ENCODE peak calls at places on chromosome 17, in seven cellular contexts. A, L, C, Y, K, P and F are unnamed samples.

GRCh38 chr17:17073627-17074521 is 31.6 kb downstream of the MPRIP start:
- DNase-seq in A (peak; percentile 38), L (no peak), C (no peak), Y (peak; percentile 15), K (no peak), P (no peak), F (no peak)

GRCh38 chr17:72590882-72591499 is 470.2 kb downstream of the SOX9 start:
- DNase-seq in A (no peak), L (peak; percentile 49), C (peak; percentile 57), Y (no peak), K (peak; percentile 36), P (no peak), F (no peak)

GRCh38 chr17:77409282-77410161 is 268.8 kb downstream of the SEC14L1 start:
- DNase-seq in A (peak; percentile 77), L (no peak), C (no peak), Y (peak; percentile 58), K (no peak), P (no peak), F (no peak)

GRCh38 chr17:59572301-59572924 is 7.0 kb downstream of the DHX40 start:
- DNase-seq in A (no peak), L (no peak), C (no peak), Y (peak; percentile 35), K (no peak), P (no peak), F (no peak)

GRCh38 chr17:34169501-34169900 is 85.6 kb upstream of the CCL2 start:
- DNase-seq in A (no peak), L (no peak), C (no peak), Y (no peak), K (no peak), P (no peak), F (no peak)

GRCh38 chr17:751269-752001 is 629 bp downstream of the GEMIN4 start:
- DNase-seq in A (peak; percentile 69), L (peak; percentile 62), C (peak; percentile 14), Y (peak; percentile 45), K (no peak), P (peak; percentile 41), F (no peak)

GRCh38 chr17:74742153-74742515 is 5.1 kb downstream of the RAB37 start:
- DNase-seq in A (no peak), L (no peak), C (peak; percentile 52), Y (peak; percentile 31), K (peak; percentile 78), P (peak; percentile 27), F (no peak)

GRCh38 chr17:40922239-40922638 is 15.2 kb downstream of the KRT23 start:
- DNase-seq in A (no peak), L (peak; percentile 80), C (peak; percentile 67), Y (peak; percentile 88), K (peak; percentile 69), P (peak; percentile 80), F (no peak)

GRCh38 chr17:17711708-17712141 is 30.5 kb downstream of the RAI1 start:
- DNase-seq in A (no peak), L (no peak), C (no peak), Y (no peak), K (no peak), P (peak; percentile 81), F (peak; percentile 78)

GRCh38 chr17:41775394-41776226 is 10.9 kb downstream of the JUP start:
- DNase-seq in A (peak; percentile 83), L (peak; percentile 81), C (no peak), Y (no peak), K (no peak), P (no peak), F (no peak)

GRCh38 chr17:12789976-12790805 is 893 bp downstream of the ARHGAP44 start:
- DNase-seq in A (no peak), L (no peak), C (no peak), Y (no peak), K (no peak), P (peak; percentile 52), F (no peak)

GRCh38 chr17:44069974-44070454 is 521 bp upstream of the G6PC3 start:
- DNase-seq in A (no peak), L (peak; percentile 67), C (no peak), Y (no peak), K (peak; percentile 53), P (no peak), F (peak; percentile 42)

GRCh38 chr17:19727466-19728113 is 11.2 kb upstream of the SLC47A2 start:
- DNase-seq in A (peak; percentile 79), L (peak; percentile 74), C (no peak), Y (peak; percentile 68), K (peak; percentile 54), P (peak; percentile 74), F (no peak)

GRCh38 chr17:1643293-1643998 is 2.1 kb downstream of the SCARF1 start:
- DNase-seq in A (peak; percentile 67), L (peak; percentile 49), C (peak; percentile 68), Y (no peak), K (peak; percentile 72), P (peak; percentile 92), F (peak; percentile 91)

GRCh38 chr17:40901981-40902862 is 17.2 kb upstream of the KRT20 start:
- DNase-seq in A (no peak), L (peak; percentile 95), C (peak; percentile 95), Y (peak; percentile 71), K (peak; percentile 97), P (peak; percentile 84), F (peak; percentile 84)

GRCh38 chr17:42536048-42536371 is at the start of gene NAGLU:
- DNase-seq in A (peak; percentile 99), L (peak; percentile 91), C (peak; percentile 73), Y (peak; percentile 79), K (peak; percentile 66), P (peak; percentile 96), F (peak; percentile 93)

GRCh38 chr17:78605429-78605828 is 28.2 kb upstream of the DNAH17 start:
- DNase-seq in A (no peak), L (no peak), C (no peak), Y (no peak), K (no peak), P (no peak), F (no peak)
- H3K4me1 ChIP-seq in A (no peaks in the 10 kb centered on the region), L (peaks cover 37% of the 10 kb centered on the region), C (no peaks in the 10 kb centered on the region), Y (no peaks in the 10 kb centered on the region), K (no peaks in the 10 kb centered on the region), P (no peaks in the 10 kb centered on the region), F (no peaks in the 10 kb centered on the region)

GRCh38 chr17:8408371-8408770 is 10.7 kb upstream of the RNF222 start:
- DNase-seq in A (no peak), L (peak; percentile 44), C (peak; percentile 65), Y (no peak), K (peak; percentile 82), P (no peak), F (no peak)

GRCh38 chr17:8413321-8413720 is 15.7 kb upstream of the RNF222 start:
- DNase-seq in A (no peak), L (no peak), C (no peak), Y (no peak), K (no peak), P (no peak), F (no peak)

GRCh38 chr17:8412089-8412488 is 14.5 kb upstream of the RNF222 start:
- DNase-seq in A (no peak), L (no peak), C (no peak), Y (no peak), K (no peak), P (no peak), F (no peak)

GRCh38 chr17:8410882-8411238 is 13.2 kb upstream of the RNF222 start:
- DNase-seq in A (no peak), L (no peak), C (no peak), Y (no peak), K (no peak), P (no peak), F (no peak)

DNA sequence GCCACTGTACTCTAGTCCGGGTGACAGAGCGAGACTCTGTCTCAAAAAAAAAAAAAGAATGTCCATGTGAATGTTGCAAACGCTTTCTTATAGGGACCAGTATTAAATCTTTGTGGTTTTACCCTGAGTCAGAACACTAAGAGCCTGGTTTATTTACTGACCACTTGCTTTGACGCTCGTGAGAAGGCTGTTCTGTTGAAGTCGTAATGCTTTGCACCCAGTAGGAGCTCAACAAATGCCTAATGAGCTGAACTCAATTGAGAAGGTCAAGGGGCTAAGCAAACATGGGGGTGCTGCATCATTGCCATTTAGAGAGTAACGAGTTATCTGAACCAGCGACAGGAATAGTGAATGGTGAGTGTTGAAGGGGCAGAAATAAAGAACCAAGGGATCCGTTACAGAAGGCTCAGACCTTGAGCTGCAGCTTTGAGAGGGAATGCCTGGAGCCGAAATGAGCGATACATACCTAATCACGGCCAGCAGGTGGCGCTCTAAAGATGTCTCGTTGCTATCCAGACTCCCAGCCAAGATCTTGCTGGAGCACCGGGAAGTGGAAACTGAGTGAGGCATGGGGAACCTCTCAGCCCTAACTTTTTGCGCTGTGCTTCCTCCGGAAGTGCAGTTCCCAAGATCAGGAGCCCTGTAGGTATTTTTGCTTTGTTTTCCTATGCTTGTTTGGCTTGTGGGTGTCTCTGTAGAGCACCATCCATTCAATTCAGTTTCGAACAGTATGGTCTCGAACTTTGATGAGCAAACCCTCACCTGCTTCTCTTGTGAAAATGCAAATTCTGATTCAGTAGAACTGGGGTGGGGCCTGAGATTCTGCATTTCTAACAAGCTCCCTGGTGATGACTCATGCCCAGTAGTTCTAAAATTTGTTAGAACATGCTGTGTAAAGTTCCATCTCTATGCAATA is 12.6 kb upstream of the RNF222 start:
- DNase-seq in A (peak; percentile 92), L (peak; percentile 91), C (peak; percentile 84), Y (peak; percentile 82), K (peak; percentile 49), P (peak; percentile 91), F (peak; percentile 77)
- H3K4me3 ChIP-seq in A (no peak overlapping the region), L (no peak overlapping the region), C (peak overlapping the region; percentile 58), Y (no peak overlapping the region), K (no peak overlapping the region), P (no peak overlapping the region), F (no peak overlapping the region)

GRCh38 chr17:79028496-79029326 is 4.7 kb downstream of the C1QTNF1 start:
- DNase-seq in A (no peak), L (no peak), C (no peak), Y (no peak), K (no peak), P (no peak), F (peak; percentile 32)

GRCh38 chr17:79029327-79030009 is 5.5 kb downstream of the C1QTNF1 start:
- DNase-seq in A (no peak), L (no peak), C (no peak), Y (no peak), K (no peak), P (no peak), F (no peak)

GRCh38 chr17:79026345-79027273 is 2.6 kb downstream of the C1QTNF1 start:
- DNase-seq in A (peak; percentile 70), L (peak; percentile 78), C (peak; percentile 95), Y (peak; percentile 68), K (peak; percentile 66), P (no peak), F (peak; percentile 75)

GRCh38 chr17:79027925-79028491 is 4.0 kb downstream of the C1QTNF1 start:
- DNase-seq in A (peak; percentile 64), L (no peak), C (no peak), Y (no peak), K (no peak), P (no peak), F (no peak)

GRCh38 chr17:79027274-79027924 is 3.4 kb downstream of the C1QTNF1 start:
- DNase-seq in A (peak; percentile 47), L (no peak), C (no peak), Y (no peak), K (no peak), P (peak; percentile 57), F (peak; percentile 71)
- TF ChIP-seq CTCF in A (no peak), L (no peak), C (no peak), Y (no peak), K (no peak), P (no peak), F (no peak)

DNA sequence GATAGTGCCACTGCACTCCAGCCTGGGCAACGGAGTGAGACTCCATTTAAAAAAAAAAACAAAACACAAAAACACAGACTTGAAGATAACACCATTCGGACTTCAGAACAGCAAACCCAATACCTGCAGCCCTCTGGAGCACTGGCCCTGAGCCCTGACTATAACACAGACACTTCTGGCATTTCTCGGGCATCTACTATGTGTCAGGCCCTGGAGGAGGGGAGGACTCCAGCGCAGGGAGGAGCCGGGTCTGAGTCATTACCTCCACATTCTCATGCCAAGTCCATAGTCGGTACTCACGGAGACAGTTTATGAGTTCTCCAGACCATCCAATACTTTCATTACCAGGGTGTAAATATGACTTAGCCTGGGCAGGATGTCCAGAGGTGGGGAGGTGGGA is 48.8 kb downstream of the PITPNM3 start:
- DNase-seq in A (no peak), L (peak; percentile 71), C (peak; percentile 90), Y (peak; percentile 85), K (peak; percentile 88), P (no peak), F (no peak)
- H3K4me1 ChIP-seq in A (no peaks in the 10 kb centered on the region), L (peaks cover 54% of the 10 kb centered on the region), C (peaks cover 40% of the 10 kb centered on the region), Y (peaks cover 33% of the 10 kb centered on the region), K (peaks cover 55% of the 10 kb centered on the region), P (no peaks in the 10 kb centered on the region), F (no peaks in the 10 kb centered on the region)